ENCODE peak calls at places on chromosomes 12 and 14, in six cellular contexts. G is H9, X is fibroblast of lung, M is IMR-90, H is mammary epithelial cell, P is MM.1S. C is an unnamed sample.

GRCh38 chr14:70096866-70097265 is 91.9 kb downstream of the SLC8A3 start:
- DNase-seq in G (peak; percentile 60), X (no peak), M (peak; percentile 14), H (no peak), P (no peak), C (peak; percentile 75)

GRCh38 chr12:31950088-31950487 is 9.1 kb upstream of the RESF1 start:
- DNase-seq in G (no peak), X (no peak), M (no peak), H (no peak), P (no peak), C (no peak)

GRCh38 chr14:85532981-85533820 is 3.3 kb downstream of the FLRT2 start:
- DNase-seq in G (peak; percentile 90), X (peak; percentile 85), M (peak; percentile 87), H (peak; percentile 88), P (no peak), C (peak; percentile 95)

GRCh38 chr12:56236091-56236490 is 6.2 kb downstream of the SLC39A5 start:
- DNase-seq in G (no peak), X (no peak), M (no peak), H (no peak), P (no peak), C (no peak)

GRCh38 chr14:102937331-102938175 is 15.1 kb downstream of the AMN start:
- DNase-seq in G (no peak), X (no peak), M (no peak), H (no peak), P (no peak), C (no peak)

GRCh38 chr12:3491938-3492867 is 1.2 kb downstream of the PRMT8 start:
- DNase-seq in G (peak; percentile 88), X (peak; percentile 53), M (peak; percentile 32), H (peak; percentile 66), P (peak; percentile 42), C (peak; percentile 91)

GRCh38 chr14:72714094-72714493 is 179.8 kb downstream of the DPF3 start:
- DNase-seq in G (no peak), X (no peak), M (no peak), H (no peak), P (no peak), C (no peak)

GRCh38 chr14:100132903-100133510 is 26.4 kb downstream of the DEGS2 start:
- DNase-seq in G (no peak), X (no peak), M (no peak), H (no peak), P (no peak), C (no peak)

GRCh38 chr14:67251573-67252226 is 10.5 kb downstream of the PALS1 start:
- DNase-seq in G (no peak), X (peak; percentile 84), M (peak; percentile 70), H (peak; percentile 56), P (no peak), C (peak; percentile 24)

GRCh38 chr12:92747151-92747550 is 44.4 kb downstream of the PLEKHG7 start:
- DNase-seq in G (no peak), X (no peak), M (no peak), H (no peak), P (peak; percentile 25), C (no peak)

GRCh38 chr12:30985814-30986452 is 59.4 kb downstream of the TSPAN11 start:
- DNase-seq in G (peak; percentile 85), X (peak; percentile 26), M (peak; percentile 40), H (peak; percentile 17), P (peak; percentile 46), C (peak; percentile 79)

GRCh38 chr14:57168138-57168695 is 100.5 kb downstream of the EXOC5 start:
- DNase-seq in G (no peak), X (no peak), M (no peak), H (peak; percentile 12), P (no peak), C (no peak)

GRCh38 chr14:24054646-24055045 is 2.8 kb downstream of the CARMIL3 start:
- DNase-seq in G (no peak), X (no peak), M (no peak), H (no peak), P (no peak), C (no peak)

GRCh38 chr14:103206023-103206481 is 82.8 kb downstream of the TNFAIP2 start:
- DNase-seq in G (no peak), X (no peak), M (no peak), H (no peak), P (no peak), C (no peak)

GRCh38 chr12:27013606-27014084 is 539 bp downstream of the TM7SF3 start:
- DNase-seq in G (no peak), X (peak; percentile 42), M (peak; percentile 47), H (peak; percentile 30), P (peak; percentile 12), C (peak; percentile 20)

GRCh38 chr12:56326533-56326932 is 7.3 kb downstream of the PAN2 start:
- DNase-seq in G (no peak), X (no peak), M (no peak), H (no peak), P (no peak), C (no peak)

GRCh38 chr14:101965145-101965531 is 765 bp downstream of the DYNC1H1 start:
- DNase-seq in G (peak; percentile 61), X (peak; percentile 55), M (peak; percentile 57), H (peak; percentile 59), P (peak; percentile 49), C (peak; percentile 78)

GRCh38 chr12:65742481-65742971 is 81.8 kb upstream of the HMGA2 start:
- DNase-seq in G (no peak), X (peak; percentile 51), M (peak; percentile 44), H (no peak), P (no peak), C (peak; percentile 70)

GRCh38 chr12:112992541-112993398 is 14.5 kb downstream of the OAS2 start:
- DNase-seq in G (peak; percentile 80), X (peak; percentile 32), M (peak; percentile 53), H (peak; percentile 60), P (peak; percentile 23), C (peak; percentile 84)

GRCh38 chr12:127595506-127595905 is 671.5 kb upstream of the TMEM132C start:
- DNase-seq in G (no peak), X (no peak), M (no peak), H (no peak), P (no peak), C (no peak)

GRCh38 chr14:104678346-104678745 is 11.1 kb upstream of the INF2 start:
- DNase-seq in G (no peak), X (peak; percentile 34), M (peak; percentile 34), H (no peak), P (no peak), C (no peak)

GRCh38 chr12:527729-528128 is 68.0 kb downstream of the B4GALNT3 start:
- DNase-seq in G (no peak), X (no peak), M (no peak), H (no peak), P (no peak), C (no peak)

GRCh38 chr12:532908-533565 is 73.3 kb downstream of the B4GALNT3 start:
- DNase-seq in G (no peak), X (peak; percentile 69), M (peak; percentile 64), H (peak; percentile 98), P (no peak), C (no peak)

GRCh38 chr12:531951-532585 is 72.3 kb downstream of the B4GALNT3 start:
- DNase-seq in G (no peak), X (peak; percentile 62), M (no peak), H (peak; percentile 52), P (no peak), C (no peak)

GRCh38 chr12:530871-531270 is 71.1 kb downstream of the B4GALNT3 start:
- DNase-seq in G (no peak), X (no peak), M (no peak), H (no peak), P (no peak), C (no peak)

DNA sequence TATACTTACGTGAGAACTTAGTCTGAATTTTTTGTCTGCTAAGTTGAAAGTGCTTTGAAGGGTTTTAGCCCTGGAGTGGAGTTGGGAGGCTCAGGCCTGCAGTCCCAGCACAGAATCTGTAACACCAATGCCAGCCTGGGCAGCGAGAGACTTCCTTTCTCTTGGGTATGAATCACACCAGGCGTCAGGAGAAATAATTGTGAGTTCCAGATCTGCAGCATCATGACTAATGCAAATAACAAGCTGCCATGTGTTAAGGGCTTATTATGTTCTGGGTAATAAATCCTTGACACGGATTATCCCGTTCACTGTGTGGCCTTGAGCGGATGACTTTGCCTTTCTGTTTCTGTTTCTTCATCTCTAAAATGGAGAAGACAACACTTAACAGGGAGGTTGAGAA is 70.6 kb downstream of the B4GALNT3 start:
- DNase-seq in G (no peak), X (peak; percentile 71), M (no peak), H (peak; percentile 87), P (no peak), C (no peak)
- H2AFZ ChIP-seq in G (no peak overlapping the region), X (no peak overlapping the region), M (no peak overlapping the region), H (no peak overlapping the region), P (no peak overlapping the region), C (no peak overlapping the region)

DNA sequence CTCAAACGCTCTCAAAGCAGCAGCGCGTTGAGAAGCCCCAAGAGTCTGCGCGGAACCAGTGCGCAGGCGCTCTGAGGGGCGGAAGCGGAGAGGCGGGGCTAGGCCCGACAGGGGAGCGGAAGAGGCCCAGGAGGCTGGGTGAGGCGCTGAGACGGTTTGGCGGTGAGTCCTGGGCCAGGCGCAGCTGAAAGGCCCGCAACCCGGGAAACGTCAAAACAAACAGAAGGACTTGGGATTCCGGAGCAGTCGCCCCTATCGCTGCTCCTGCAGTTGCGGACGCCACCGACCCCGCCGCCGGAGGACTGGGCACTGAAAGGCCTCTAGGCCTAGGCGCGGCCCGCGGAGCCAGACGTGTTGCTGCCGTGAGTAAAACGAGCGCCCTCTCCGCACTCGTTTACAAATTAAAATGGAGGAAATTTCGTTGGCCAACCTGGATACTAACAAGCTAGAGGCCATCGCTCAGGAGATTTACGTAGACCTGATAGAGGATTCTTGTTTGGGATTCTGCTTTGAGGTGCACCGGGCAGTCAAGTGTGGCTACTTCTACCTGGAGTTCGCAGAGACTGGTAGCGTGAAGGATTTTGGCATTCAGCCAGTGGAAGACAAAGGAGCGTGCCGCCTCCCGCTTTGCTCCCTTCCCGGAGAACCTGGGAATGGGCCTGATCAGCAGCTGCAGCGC is at the start of gene ATXN7L3B:
- DNase-seq in G (peak; percentile 96), X (peak; percentile 92), M (peak; percentile 93), H (peak; percentile 94), P (peak; percentile 95), C (peak; percentile 97)
- H2AFZ ChIP-seq in G (no peak within 1 kb of the TSS), X (peak within 1 kb of the TSS; percentile 88), M (peak within 1 kb of the TSS; percentile 83), H (peak within 1 kb of the TSS; percentile 75), P (peak within 1 kb of the TSS; percentile 62), C (peak within 1 kb of the TSS; percentile 57)

DNA sequence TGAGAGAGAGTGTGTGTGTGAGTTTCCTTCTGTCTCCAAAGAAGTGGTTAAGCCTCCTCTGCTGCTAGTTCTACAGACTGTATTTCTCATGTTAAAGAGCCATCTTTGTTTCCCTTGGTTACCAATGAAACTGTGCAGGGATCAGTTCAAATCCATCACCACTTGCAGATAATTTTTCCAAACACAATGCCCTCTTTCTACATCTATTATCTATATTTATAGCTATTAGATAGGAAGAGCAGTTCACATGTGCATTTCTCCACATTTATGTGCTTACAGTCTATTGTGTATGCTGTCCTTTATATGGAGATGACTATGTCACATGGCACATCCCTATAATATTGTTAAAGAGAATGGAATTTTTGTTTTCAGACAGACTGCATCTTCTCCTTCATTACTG is 2.2 kb upstream of the DAAM1 start:
- DNase-seq in G (no peak), X (no peak), M (no peak), H (no peak), P (no peak), C (no peak)
- H2AFZ ChIP-seq in G (no peak overlapping the region), X (no peak overlapping the region), M (no peak overlapping the region), H (no peak overlapping the region), P (no peak overlapping the region), C (no peak overlapping the region)

DNA sequence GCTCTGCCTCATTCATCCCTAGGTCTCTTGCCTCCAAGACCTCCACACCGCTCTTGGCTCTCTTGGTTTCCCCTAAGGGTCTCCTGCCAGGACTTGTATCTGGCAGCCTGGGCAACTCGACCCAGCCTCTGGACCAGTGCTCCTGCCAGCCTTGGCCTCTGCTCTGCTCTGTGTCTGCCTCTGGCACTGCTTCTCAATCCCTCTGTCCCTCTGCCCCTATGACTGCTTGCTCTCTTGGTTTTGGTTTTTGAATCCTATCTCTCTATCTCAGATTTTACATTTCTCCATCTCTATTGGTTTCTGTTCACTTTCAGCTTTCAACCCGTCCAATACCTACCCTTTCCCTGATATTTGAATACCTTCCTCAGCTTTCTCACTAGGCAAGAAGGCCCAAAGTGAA is 6.3 kb downstream of the ITGA5 start:
- DNase-seq in G (no peak), X (no peak), M (no peak), H (no peak), P (no peak), C (no peak)
- H2AFZ ChIP-seq in G (no peak overlapping the region), X (no peak overlapping the region), M (no peak overlapping the region), H (no peak overlapping the region), P (peak overlapping the region; percentile 39), C (no peak overlapping the region)